ENCODE peak calls at places on chromosomes 16 and 17, in nine cellular contexts. A, L, N, Q, U, V, C, E and J are unnamed samples.

GRCh38 chr16:30185141-30185682 is 1.8 kb downstream of the CORO1A start:
- DNase-seq in V (no peak), C (peak; percentile 82), U (no peak), N (no peak), A (no peak), E (no peak), L (no peak), Q (no peak), J (no peak)

GRCh38 chr16:87391324-87391949 is 699 bp upstream of the MAP1LC3B start:
- DNase-seq in V (no peak), L (peak; percentile 79), U (peak; percentile 77), E (peak; percentile 65), N (no peak), C (no peak), Q (no peak), A (peak; percentile 81), J (peak; percentile 31)

GRCh38 chr16:75566889-75567255 is 693 bp downstream of the GABARAPL2 start:
- DNase-seq in Q (peak; percentile 48), C (peak; percentile 69), A (peak; percentile 37), E (peak; percentile 58), L (peak; percentile 64), V (no peak), U (peak; percentile 43), N (no peak), J (no peak)

GRCh38 chr17:3848229-3848628 is 2.2 kb upstream of the NCBP3 start:
- DNase-seq in Q (no peak), C (no peak), E (no peak), A (no peak), U (no peak), V (no peak), N (no peak), L (no peak), J (no peak)

GRCh38 chr17:12644623-12645022 is 21.1 kb upstream of the MYOCD start:
- DNase-seq in U (no peak), L (peak; percentile 61), V (no peak), Q (no peak), E (no peak), A (no peak), N (no peak), C (peak; percentile 11), J (no peak)

GRCh38 chr17:4074831-4075495 is 67.9 kb downstream of the ZZEF1 start:
- DNase-seq in N (peak; percentile 47), A (peak; percentile 61), C (peak; percentile 87), U (peak; percentile 44), L (peak; percentile 73), E (peak; percentile 47), Q (peak; percentile 53), V (peak; percentile 27), J (peak; percentile 35)

GRCh38 chr17:50130778-50131317 is 888 bp upstream of the SAMD14 start:
- DNase-seq in L (peak; percentile 81), U (peak; percentile 37), A (no peak), V (no peak), C (no peak), E (no peak), Q (no peak), N (no peak), J (no peak)

GRCh38 chr16:79139799-79140198 is 460.7 kb downstream of the MAF start:
- DNase-seq in N (no peak), V (no peak), L (no peak), E (no peak), C (no peak), Q (no peak), A (no peak), U (no peak), J (no peak)

GRCh38 chr17:82248815-82249638 is 20.2 kb downstream of the SLC16A3 start:
- DNase-seq in Q (no peak), C (no peak), N (no peak), U (no peak), V (no peak), L (no peak), A (no peak), E (no peak), J (no peak)

GRCh38 chr17:82250868-82251500 is 22.1 kb downstream of the SLC16A3 start:
- DNase-seq in C (no peak), E (no peak), L (no peak), V (no peak), N (no peak), A (no peak), Q (no peak), U (no peak), J (no peak)

GRCh38 chr17:82247856-82248671 is 19.2 kb downstream of the SLC16A3 start:
- DNase-seq in N (no peak), L (no peak), U (no peak), A (no peak), E (no peak), V (no peak), C (no peak), Q (no peak), J (no peak)

GRCh38 chr17:82252511-82253178 is 20.9 kb downstream of the CSNK1D start:
- DNase-seq in C (no peak), E (no peak), Q (no peak), A (no peak), N (no peak), U (no peak), L (no peak), V (no peak), J (no peak)

DNA sequence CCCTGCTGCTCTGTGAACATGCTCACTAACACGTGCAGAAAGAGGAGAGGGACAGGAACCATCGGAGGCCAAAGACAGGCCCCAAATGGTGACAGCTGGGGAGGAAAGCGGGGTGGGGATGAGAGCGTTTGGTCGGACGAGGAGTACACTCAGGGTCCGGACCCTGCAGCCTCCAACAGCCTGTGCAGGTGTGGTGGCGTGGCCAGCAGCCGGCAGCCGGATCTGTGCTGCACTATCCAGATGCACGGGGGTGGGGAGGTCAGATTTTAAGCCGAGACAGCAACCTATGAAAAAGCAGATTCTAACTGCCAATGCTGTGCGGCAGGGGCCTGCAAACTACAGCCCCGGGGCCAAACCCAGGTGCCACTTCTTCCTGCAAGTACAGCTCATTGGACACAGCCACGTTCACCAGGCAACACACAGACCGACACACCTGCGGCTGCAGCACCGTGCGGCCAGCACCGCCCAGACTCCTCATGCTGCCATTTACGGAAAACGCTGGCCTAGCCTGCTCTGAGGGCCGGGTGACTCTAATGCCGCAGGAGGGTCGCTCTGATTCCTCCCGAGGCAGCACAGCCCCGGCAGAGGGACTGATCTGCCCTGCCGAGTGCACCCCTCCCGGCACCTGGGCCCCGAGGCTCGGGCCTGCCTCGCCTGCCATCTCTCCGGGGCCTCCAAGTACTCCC is 21.2 kb downstream of the SLC16A3 start:
- DNase-seq in U (no peak), E (no peak), Q (no peak), V (no peak), A (no peak), C (no peak), N (no peak), L (no peak), J (no peak)
- H4K20me1 ChIP-seq in U (peaks cover 83% of the 10 kb centered on the region), E (peaks cover 6% of the 10 kb centered on the region), Q (no peaks in the 10 kb centered on the region), V (peaks cover 13% of the 10 kb centered on the region), A (peaks cover 75% of the 10 kb centered on the region), C (peaks cover 30% of the 10 kb centered on the region), N (peaks cover 85% of the 10 kb centered on the region), L (peaks cover 39% of the 10 kb centered on the region), J (peaks cover 2% of the 10 kb centered on the region)

DNA sequence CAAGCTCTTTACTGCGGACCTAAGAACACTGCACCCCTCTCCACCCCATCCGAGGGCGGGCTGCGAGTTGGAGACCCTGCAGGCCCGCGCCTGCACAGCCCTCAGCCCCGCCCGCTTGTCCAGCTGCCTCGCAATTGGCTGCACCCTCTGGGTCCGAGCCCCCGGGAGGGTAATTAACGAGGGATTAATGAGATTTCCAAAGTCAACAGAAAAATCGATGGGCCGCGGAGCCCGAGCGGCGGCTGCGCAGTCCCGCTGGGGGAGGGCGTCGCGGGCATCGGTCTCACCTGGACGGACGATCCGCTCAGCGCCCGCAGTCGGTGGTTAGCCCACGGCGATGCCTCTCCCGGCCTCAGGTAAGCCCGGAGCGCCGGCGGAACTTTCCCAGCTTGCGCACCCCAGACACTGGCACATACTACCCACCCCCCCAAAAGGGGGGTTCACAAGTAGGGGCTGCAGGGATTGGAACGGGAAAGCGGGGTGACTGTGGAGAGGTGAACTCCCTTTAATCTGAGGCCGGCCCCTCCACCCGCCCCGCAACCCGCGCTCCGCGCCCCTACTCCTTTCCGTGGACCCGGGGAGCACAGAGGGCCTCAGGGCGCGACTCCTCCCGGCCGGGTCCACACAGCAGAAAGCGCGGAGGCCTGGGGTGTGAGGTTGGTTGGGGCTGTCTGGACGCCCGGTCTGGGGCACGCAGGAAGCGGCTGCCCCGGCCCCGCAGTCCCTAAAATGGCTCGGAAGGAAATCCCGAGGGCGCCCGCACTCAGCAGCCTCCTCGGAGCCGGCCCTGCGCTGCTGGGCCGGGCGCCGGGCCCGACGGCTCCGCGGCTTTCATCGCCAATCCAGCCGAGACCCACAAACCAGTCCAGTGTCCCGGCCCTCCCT is at the start of gene OTOP3:
- DNase-seq in E (peak; percentile 23), A (no peak), U (peak; percentile 64), L (peak; percentile 65), V (no peak), N (no peak), C (no peak), Q (no peak), J (no peak)
- H3K4me3 ChIP-seq in E (no peak within 1 kb of the TSS), A (no peak within 1 kb of the TSS), U (peak within 1 kb of the TSS; percentile 35), L (peak within 1 kb of the TSS; percentile 58), V (no peak within 1 kb of the TSS), N (no peak within 1 kb of the TSS), C (no peak within 1 kb of the TSS), Q (no peak within 1 kb of the TSS), J (no peak within 1 kb of the TSS)

GRCh38 chr16:4320571-4321137 is 4.8 kb downstream of the GLIS2 start:
- DNase-seq in Q (no peak), A (no peak), V (no peak), U (no peak), E (no peak), N (no peak), L (no peak), C (no peak), J (no peak)

GRCh38 chr16:4320030-4320429 is 4.2 kb downstream of the GLIS2 start:
- DNase-seq in E (no peak), C (no peak), Q (no peak), U (no peak), N (no peak), A (no peak), V (no peak), L (no peak), J (no peak)

GRCh38 chr16:4323071-4323844 is 7.4 kb downstream of the GLIS2 start:
- DNase-seq in E (no peak), L (no peak), V (no peak), N (no peak), A (peak; percentile 31), U (no peak), Q (no peak), C (no peak), J (no peak)

GRCh38 chr16:4322121-4323035 is 6.5 kb downstream of the GLIS2 start:
- DNase-seq in V (no peak), A (no peak), U (no peak), L (no peak), E (no peak), N (no peak), Q (no peak), C (no peak), J (no peak)

DNA sequence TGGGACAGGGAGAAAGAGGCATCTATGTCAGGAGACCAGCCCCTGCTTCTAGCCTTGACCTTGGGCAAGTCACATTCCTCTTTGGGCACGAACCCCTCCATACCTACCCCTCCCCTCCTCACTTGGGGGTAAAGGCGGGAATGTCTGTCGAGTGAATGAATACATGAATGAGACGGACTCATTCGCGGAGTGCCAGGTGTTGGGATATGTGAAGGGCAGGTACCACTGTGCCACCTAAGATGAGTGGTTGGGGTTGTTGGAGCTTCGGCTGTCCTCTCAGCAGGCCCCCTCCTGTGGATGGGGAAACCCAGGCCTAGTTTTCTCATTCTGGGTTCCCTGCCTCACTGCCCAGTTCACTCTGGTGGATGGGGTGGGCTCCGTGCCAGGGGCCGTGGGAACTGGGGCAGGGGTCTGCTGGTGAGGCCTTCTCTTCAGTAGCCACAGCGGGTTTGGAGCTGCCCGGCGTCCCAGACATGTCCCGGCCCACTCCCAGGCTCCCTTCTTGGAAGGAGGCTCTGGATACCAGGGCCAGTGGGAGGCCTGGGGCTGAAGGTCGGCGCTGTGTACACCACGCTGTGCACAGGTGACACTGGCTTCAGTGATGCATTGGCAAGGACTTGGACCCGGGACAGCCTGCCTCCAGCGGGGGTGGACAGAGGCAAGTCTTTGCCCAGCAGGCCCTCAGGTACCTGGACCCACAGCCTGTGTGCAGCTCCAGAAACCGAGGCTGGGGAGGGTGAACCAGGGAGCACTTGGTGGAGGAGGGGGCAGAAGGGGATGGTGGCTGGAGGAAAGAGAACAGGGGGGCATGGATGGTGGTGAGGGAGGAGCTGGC is 5.6 kb downstream of the GLIS2 start:
- DNase-seq in E (no peak), L (no peak), Q (no peak), U (no peak), V (no peak), C (no peak), A (no peak), N (no peak), J (no peak)
- H3K27ac ChIP-seq in E (no peak overlapping the region), L (no peak overlapping the region), Q (no peak overlapping the region), U (no peak overlapping the region), V (no peak overlapping the region), C (no peak overlapping the region), A (no peak overlapping the region), N (no peak overlapping the region), J (no peak overlapping the region)

DNA sequence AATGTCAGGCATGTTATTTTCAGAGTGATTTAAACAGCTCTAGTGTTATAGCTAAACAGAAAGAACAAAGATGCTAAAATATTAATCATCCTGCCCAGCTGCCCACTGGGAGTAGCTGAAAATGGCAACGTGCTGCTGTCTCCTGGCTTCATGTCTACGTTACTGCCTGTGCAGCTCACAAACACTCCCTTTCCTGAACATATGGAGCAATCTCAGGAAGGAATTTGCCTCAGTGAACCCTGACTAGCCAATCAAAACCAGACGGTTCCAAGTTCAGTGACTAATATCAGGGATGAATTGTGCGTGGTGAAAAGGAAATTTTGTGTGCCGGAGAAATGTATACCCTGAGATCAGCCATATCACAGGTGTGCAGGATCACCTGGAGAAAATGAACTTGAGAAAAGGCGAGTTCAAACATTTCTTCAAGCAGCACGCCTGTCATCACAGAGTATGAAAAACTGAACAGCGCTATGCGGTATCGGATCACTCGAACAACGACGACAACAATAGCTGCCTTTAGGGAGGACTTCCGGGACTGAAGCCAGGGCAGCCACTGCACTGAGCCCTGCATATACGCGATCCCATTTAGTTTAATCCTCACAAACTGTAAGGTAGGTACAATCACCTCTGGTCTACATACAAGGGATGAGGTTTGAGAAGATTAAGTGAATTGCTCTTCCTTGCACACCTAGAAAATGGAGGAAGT is 110.3 kb downstream of the STX8 start:
- DNase-seq in E (peak; percentile 84), L (no peak), C (no peak), V (no peak), Q (no peak), A (no peak), N (peak; percentile 81), U (no peak), J (peak; percentile 84)
- H4K20me1 ChIP-seq in E (no peaks in the 10 kb centered on the region), L (no peaks in the 10 kb centered on the region), C (peaks cover 11% of the 10 kb centered on the region), V (no peaks in the 10 kb centered on the region), Q (no peaks in the 10 kb centered on the region), A (no peaks in the 10 kb centered on the region), N (no peaks in the 10 kb centered on the region), U (no peaks in the 10 kb centered on the region), J (no peaks in the 10 kb centered on the region)